ENCODE peak calls at places on chromosomes 3 and 15, in seven cellular contexts. One of them, this sample, is unnamed.
A peak's percentile ranks its signal among the peaks of the same experiment; 100 is the strongest.

GRCh38 chr15:81284256-81285031 is 39.5 kb downstream of the STARD5 start:
- DNase-seq in H1: no peak
- DNase-seq in mesendoderm: no peak
- DNase-seq in IMR-90: no peak
- DNase-seq in H9: no peak
- DNase-seq in mesenchymal stem cell: no peak
- DNase-seq in trophoblast cell: no peak
- DNase-seq in this sample: no peak

GRCh38 chr15:64931381-64931780 is 19.7 kb downstream of the ANKDD1A start:
- DNase-seq in H1: no peak
- DNase-seq in mesendoderm: no peak
- DNase-seq in IMR-90: no peak
- DNase-seq in H9: no peak
- DNase-seq in mesenchymal stem cell: no peak
- DNase-seq in trophoblast cell: no peak
- DNase-seq in this sample: no peak

GRCh38 chr3:126125781-126126251 is 41.9 kb upstream of the SLC41A3 start:
- DNase-seq in H1: no peak
- DNase-seq in mesendoderm: no peak
- DNase-seq in IMR-90: no peak
- DNase-seq in H9: peak; percentile 12
- DNase-seq in mesenchymal stem cell: no peak
- DNase-seq in trophoblast cell: no peak
- DNase-seq in this sample: no peak

GRCh38 chr15:61091229-61091628 is 137.9 kb downstream of the RORA start:
- DNase-seq in H1: no peak
- DNase-seq in mesendoderm: no peak
- DNase-seq in IMR-90: no peak
- DNase-seq in H9: no peak
- DNase-seq in mesenchymal stem cell: no peak
- DNase-seq in trophoblast cell: no peak
- DNase-seq in this sample: no peak

GRCh38 chr3:146020969-146021368 is 140.0 kb downstream of the PLOD2 start:
- DNase-seq in H1: no peak
- DNase-seq in mesendoderm: peak; percentile 50
- DNase-seq in IMR-90: no peak
- DNase-seq in H9: no peak
- DNase-seq in mesenchymal stem cell: no peak
- DNase-seq in trophoblast cell: no peak
- DNase-seq in this sample: no peak

GRCh38 chr3:18238721-18239331 is 186.3 kb downstream of the SATB1 start:
- DNase-seq in H1: no peak
- DNase-seq in mesendoderm: no peak
- DNase-seq in IMR-90: no peak
- DNase-seq in H9: no peak
- DNase-seq in mesenchymal stem cell: no peak
- DNase-seq in trophoblast cell: no peak
- DNase-seq in this sample: no peak

GRCh38 chr3:168581718-168582332 is 486.1 kb upstream of the GOLIM4 start:
- DNase-seq in H1: no peak
- DNase-seq in mesendoderm: peak; percentile 61
- DNase-seq in IMR-90: no peak
- DNase-seq in H9: peak; percentile 28
- DNase-seq in mesenchymal stem cell: no peak
- DNase-seq in trophoblast cell: no peak
- DNase-seq in this sample: no peak

GRCh38 chr15:68256675-68257450 is 20.7 kb upstream of the FEM1B start:
- DNase-seq in H1: peak; percentile 88
- DNase-seq in mesendoderm: peak; percentile 97
- DNase-seq in IMR-90: peak; percentile 68
- DNase-seq in H9: peak; percentile 96
- DNase-seq in mesenchymal stem cell: peak; percentile 88
- DNase-seq in trophoblast cell: peak; percentile 94
- DNase-seq in this sample: peak; percentile 77

GRCh38 chr3:157029365-157029790 is 130.6 kb downstream of the CCNL1 start:
- DNase-seq in H1: no peak
- DNase-seq in mesendoderm: no peak
- DNase-seq in IMR-90: no peak
- DNase-seq in H9: no peak
- DNase-seq in mesenchymal stem cell: no peak
- DNase-seq in trophoblast cell: no peak
- DNase-seq in this sample: no peak

GRCh38 chr15:57158589-57158988 is 217.7 kb upstream of the CGNL1 start:
- DNase-seq in H1: no peak
- DNase-seq in mesendoderm: peak; percentile 50
- DNase-seq in IMR-90: peak; percentile 48
- DNase-seq in H9: no peak
- DNase-seq in mesenchymal stem cell: no peak
- DNase-seq in trophoblast cell: no peak
- DNase-seq in this sample: no peak

GRCh38 chr15:65309882-65310418 is 5.5 kb downstream of the RNU5B-1 start:
- DNase-seq in H1: no peak
- DNase-seq in mesendoderm: no peak
- DNase-seq in IMR-90: peak; percentile 75
- DNase-seq in H9: no peak
- DNase-seq in mesenchymal stem cell: peak; percentile 82
- DNase-seq in trophoblast cell: no peak
- DNase-seq in this sample: no peak

GRCh38 chr3:39285333-39285732 is 5.5 kb upstream of the CX3CR1 start:
- DNase-seq in H1: no peak
- DNase-seq in mesendoderm: no peak
- DNase-seq in IMR-90: no peak
- DNase-seq in H9: no peak
- DNase-seq in mesenchymal stem cell: no peak
- DNase-seq in trophoblast cell: no peak
- DNase-seq in this sample: no peak

GRCh38 chr3:25820372-25820771 is 30.5 kb downstream of the OXSM start:
- DNase-seq in H1: peak; percentile 33
- DNase-seq in mesendoderm: peak; percentile 67
- DNase-seq in IMR-90: peak; percentile 99
- DNase-seq in H9: peak; percentile 38
- DNase-seq in mesenchymal stem cell: peak; percentile 99
- DNase-seq in trophoblast cell: no peak
- DNase-seq in this sample: no peak

GRCh38 chr3:66488492-66488891 is 12.3 kb downstream of the LRIG1 start:
- DNase-seq in H1: no peak
- DNase-seq in mesendoderm: no peak
- DNase-seq in IMR-90: no peak
- DNase-seq in H9: no peak
- DNase-seq in mesenchymal stem cell: no peak
- DNase-seq in trophoblast cell: no peak
- DNase-seq in this sample: no peak

GRCh38 chr3:9976736-9977709 is 9.6 kb downstream of the EMC3 start:
- DNase-seq in H1: no peak
- DNase-seq in mesendoderm: peak; percentile 90
- DNase-seq in IMR-90: peak; percentile 98
- DNase-seq in H9: no peak
- DNase-seq in mesenchymal stem cell: peak; percentile 98
- DNase-seq in trophoblast cell: peak; percentile 77
- DNase-seq in this sample: no peak

GRCh38 chr15:70254186-70254974 is 156.7 kb upstream of the TLE3 start:
- DNase-seq in H1: no peak
- DNase-seq in mesendoderm: no peak
- DNase-seq in IMR-90: no peak
- DNase-seq in H9: no peak
- DNase-seq in mesenchymal stem cell: no peak
- DNase-seq in trophoblast cell: no peak
- DNase-seq in this sample: no peak

GRCh38 chr15:69386284-69386683 is 27.9 kb upstream of the KIF23 start:
- DNase-seq in H1: no peak
- DNase-seq in mesendoderm: no peak
- DNase-seq in IMR-90: no peak
- DNase-seq in H9: no peak
- DNase-seq in mesenchymal stem cell: no peak
- DNase-seq in trophoblast cell: no peak
- DNase-seq in this sample: no peak

GRCh38 chr3:23052230-23053019 is 150.7 kb upstream of the UBE2E2 start:
- DNase-seq in H1: peak; percentile 27
- DNase-seq in mesendoderm: peak; percentile 57
- DNase-seq in IMR-90: no peak
- DNase-seq in H9: peak; percentile 76
- DNase-seq in mesenchymal stem cell: no peak
- DNase-seq in trophoblast cell: peak; percentile 81
- DNase-seq in this sample: no peak

GRCh38 chr15:93178371-93178770 is 89.4 kb upstream of the RGMA start:
- DNase-seq in H1: no peak
- DNase-seq in mesendoderm: no peak
- DNase-seq in IMR-90: no peak
- DNase-seq in H9: no peak
- DNase-seq in mesenchymal stem cell: no peak
- DNase-seq in trophoblast cell: no peak
- DNase-seq in this sample: no peak

GRCh38 chr15:73386238-73386637 is 17.5 kb upstream of the HCN4 start:
- DNase-seq in H1: no peak
- DNase-seq in mesendoderm: no peak
- DNase-seq in IMR-90: no peak
- DNase-seq in H9: no peak
- DNase-seq in mesenchymal stem cell: no peak
- DNase-seq in trophoblast cell: no peak
- DNase-seq in this sample: no peak

GRCh38 chr15:73388256-73388781 is 19.6 kb upstream of the HCN4 start:
- DNase-seq in H1: no peak
- DNase-seq in mesendoderm: peak; percentile 89
- DNase-seq in IMR-90: peak; percentile 68
- DNase-seq in H9: peak; percentile 56
- DNase-seq in mesenchymal stem cell: peak; percentile 86
- DNase-seq in trophoblast cell: no peak
- DNase-seq in this sample: no peak

GRCh38 chr15:73389539-73389938 is 20.8 kb upstream of the HCN4 start:
- DNase-seq in H1: no peak
- DNase-seq in mesendoderm: peak; percentile 96
- DNase-seq in IMR-90: no peak
- DNase-seq in H9: no peak
- DNase-seq in mesenchymal stem cell: no peak
- DNase-seq in trophoblast cell: no peak
- DNase-seq in this sample: no peak

GRCh38 chr15:73386886-73387506 is 18.2 kb upstream of the HCN4 start:
- DNase-seq in H1: no peak
- DNase-seq in mesendoderm: no peak
- DNase-seq in IMR-90: no peak
- DNase-seq in H9: no peak
- DNase-seq in mesenchymal stem cell: no peak
- DNase-seq in trophoblast cell: no peak
- DNase-seq in this sample: no peak

DNA sequence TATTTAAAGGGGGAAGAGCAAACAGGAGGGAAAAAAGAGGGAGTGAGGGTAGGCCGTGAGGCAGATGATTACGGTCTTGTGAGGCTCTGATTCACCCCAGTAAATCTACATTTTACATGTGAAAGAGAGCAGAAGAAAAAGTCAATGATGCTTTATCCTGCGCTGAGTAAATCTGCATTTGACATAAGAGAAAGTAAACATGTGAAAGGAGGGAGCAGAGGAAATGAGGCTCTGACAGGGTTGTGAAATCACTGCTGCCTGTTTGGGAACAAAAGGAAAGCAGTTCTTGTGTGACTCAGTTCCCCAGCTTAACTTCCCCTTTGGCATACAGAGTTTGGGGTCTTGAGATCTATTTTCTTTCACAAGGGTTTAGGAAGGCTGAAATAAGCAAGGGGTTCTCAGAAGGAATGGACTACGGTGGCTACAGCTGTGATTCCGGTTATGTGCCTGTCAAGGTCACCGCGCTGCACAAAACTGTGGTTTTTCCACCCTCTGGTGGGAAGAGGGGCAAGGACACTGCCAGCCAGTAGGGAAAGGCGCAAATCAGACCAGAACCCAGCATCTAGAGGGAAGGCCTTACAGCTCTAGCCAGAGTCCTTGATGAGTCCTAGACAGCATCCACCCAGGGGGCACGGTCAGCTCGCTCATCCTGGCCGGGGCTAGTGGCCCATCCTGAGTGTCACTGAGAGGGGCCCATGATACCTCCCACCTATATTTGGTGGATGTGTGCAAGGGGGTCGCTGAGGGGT is 18.9 kb upstream of the HCN4 start:
- DNase-seq in H1: no peak
- DNase-seq in mesendoderm: peak; percentile 46
- DNase-seq in IMR-90: peak; percentile 61
- DNase-seq in H9: no peak
- DNase-seq in mesenchymal stem cell: peak; percentile 81
- DNase-seq in trophoblast cell: no peak
- DNase-seq in this sample: no peak
- H3K27ac ChIP-seq in H1: peak overlapping the region; percentile 56
- H3K27ac ChIP-seq in mesendoderm: no peak overlapping the region
- H3K27ac ChIP-seq in IMR-90: no peak overlapping the region
- H3K27ac ChIP-seq in H9: peak overlapping the region; percentile 52
- H3K27ac ChIP-seq in mesenchymal stem cell: no peak overlapping the region
- H3K27ac ChIP-seq in trophoblast cell: no peak overlapping the region
- H3K27ac ChIP-seq in this sample: no peak overlapping the region

GRCh38 chr3:175485436-175485835 is 626.3 kb downstream of the NAALADL2 start:
- DNase-seq in H1: no peak
- DNase-seq in mesendoderm: peak; percentile 6
- DNase-seq in IMR-90: no peak
- DNase-seq in H9: no peak
- DNase-seq in mesenchymal stem cell: no peak
- DNase-seq in trophoblast cell: no peak
- DNase-seq in this sample: no peak
- H3K4ac ChIP-seq in H1: no peak overlapping the region
- H3K4ac ChIP-seq in mesendoderm: no peak overlapping the region
- H3K4ac ChIP-seq in IMR-90: no peak overlapping the region
- H3K4ac ChIP-seq in H9: no peak overlapping the region
- H3K4ac ChIP-seq in mesenchymal stem cell: no peak overlapping the region
- H3K4ac ChIP-seq in trophoblast cell: no peak overlapping the region
- H3K4ac ChIP-seq in this sample: no peak overlapping the region

DNA sequence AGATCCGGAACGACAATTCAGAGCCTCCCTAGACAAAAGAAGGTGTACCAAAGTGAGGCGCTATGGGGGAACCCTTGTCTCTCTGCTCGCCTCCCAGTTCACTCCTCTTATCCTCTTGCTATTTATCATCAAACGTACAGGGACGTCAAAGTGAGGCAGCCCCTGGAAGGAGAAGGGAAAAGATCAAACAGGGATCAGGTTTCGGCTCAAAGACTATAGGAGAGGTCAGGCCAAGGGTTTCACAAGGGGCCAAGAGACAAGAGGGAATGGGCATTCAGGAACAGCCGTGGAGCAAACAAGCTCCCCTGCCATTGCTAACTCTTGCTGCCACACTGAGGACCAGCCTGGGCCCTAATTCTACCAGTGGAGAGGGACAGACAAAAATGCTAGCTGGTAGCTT is 168.6 kb downstream of the GREM1 start:
- DNase-seq in H1: no peak
- DNase-seq in mesendoderm: no peak
- DNase-seq in IMR-90: no peak
- DNase-seq in H9: peak; percentile 32
- DNase-seq in mesenchymal stem cell: no peak
- DNase-seq in trophoblast cell: no peak
- DNase-seq in this sample: peak; percentile 31
- H3K27ac ChIP-seq in H1: no peak overlapping the region
- H3K27ac ChIP-seq in mesendoderm: no peak overlapping the region
- H3K27ac ChIP-seq in IMR-90: peak overlapping the region; percentile 59
- H3K27ac ChIP-seq in H9: no peak overlapping the region
- H3K27ac ChIP-seq in mesenchymal stem cell: no peak overlapping the region
- H3K27ac ChIP-seq in trophoblast cell: no peak overlapping the region
- H3K27ac ChIP-seq in this sample: peak overlapping the region; percentile 2

DNA sequence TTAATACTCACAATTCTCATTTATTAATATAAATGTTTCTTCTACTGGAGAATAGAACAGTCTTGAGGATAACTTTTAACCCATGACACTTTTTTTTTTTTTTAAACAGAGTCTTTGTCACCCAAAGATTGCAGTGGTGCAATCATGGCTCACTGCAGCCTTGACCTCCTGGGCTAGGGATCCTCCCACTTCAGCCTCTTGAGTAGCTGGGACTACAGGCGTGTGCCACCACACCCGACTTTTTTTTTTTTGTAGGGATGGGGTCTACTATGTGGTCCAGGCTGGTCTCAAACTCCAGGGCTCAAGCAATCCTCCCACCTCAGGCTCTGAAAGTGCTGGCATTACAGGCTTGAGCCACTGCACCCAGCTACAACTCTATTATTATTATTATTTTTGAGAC is 34.5 kb downstream of the PIK3CB start:
- DNase-seq in H1: no peak
- DNase-seq in mesendoderm: no peak
- DNase-seq in IMR-90: no peak
- DNase-seq in H9: no peak
- DNase-seq in mesenchymal stem cell: no peak
- DNase-seq in trophoblast cell: no peak
- DNase-seq in this sample: no peak
- H3K4ac ChIP-seq in H1: no peak overlapping the region
- H3K4ac ChIP-seq in mesendoderm: no peak overlapping the region
- H3K4ac ChIP-seq in IMR-90: no peak overlapping the region
- H3K4ac ChIP-seq in H9: no peak overlapping the region
- H3K4ac ChIP-seq in mesenchymal stem cell: no peak overlapping the region
- H3K4ac ChIP-seq in trophoblast cell: no peak overlapping the region
- H3K4ac ChIP-seq in this sample: no peak overlapping the region